ENCODE peak calls at places on chromosomes 2 and 18, in seven cellular contexts. O is NB4, U is AG04450, C is left ventricle myocardium inferior, Z is astrocyte of the spinal cord, L is fibroblast of villous mesenchyme, V is fibroblast of pulmonary artery. T is an unnamed sample.

GRCh38 chr2:209426432-209426831 is 2.6 kb downstream of the MAP2 start:
- DNase-seq in V (peak), U (no peak), C (no peak), Z (peak), O (no peak), L (peak), T (peak)

GRCh38 chr2:169260246-169260645 is 102.1 kb downstream of the LRP2 start:
- DNase-seq in O (peak), L (no peak), U (no peak), V (no peak), C (no peak), Z (no peak), T (no peak)

GRCh38 chr2:227052879-227053278 is 111.1 kb downstream of the COL4A4 start:
- DNase-seq in O (no peak), L (no peak), Z (no peak), C (no peak), U (no peak), V (no peak), T (no peak)

GRCh38 chr2:143171817-143172216 is 42.6 kb downstream of the ARHGAP15 start:
- DNase-seq in O (no peak), U (no peak), V (peak), L (peak), Z (no peak), C (no peak), T (no peak)

GRCh38 chr2:104690255-104690999 is 163.5 kb upstream of the POU3F3 start:
- DNase-seq in V (peak), O (no peak), U (no peak), C (no peak), L (no peak), Z (no peak), T (peak)

GRCh38 chr2:239202343-239202742 is 198.5 kb downstream of the HDAC4 start:
- DNase-seq in V (no peak), U (no peak), L (no peak), O (no peak), C (no peak), Z (no peak), T (no peak)

GRCh38 chr2:234917245-234917975 is 34.4 kb upstream of the SH3BP4 start:
- DNase-seq in L (peak), Z (no peak), U (no peak), C (no peak), O (no peak), V (peak), T (no peak)

GRCh38 chr2:202035089-202035940 is 1.7 kb downstream of the FZD7 start:
- DNase-seq in U (no peak), Z (peak), O (no peak), V (peak), C (peak), L (peak), T (no peak)

GRCh38 chr2:240556553-240557100 is 1.2 kb downstream of the ANKMY1 start:
- DNase-seq in U (no peak), C (no peak), V (peak), O (peak), L (peak), Z (no peak), T (no peak)

GRCh38 chr2:71535526-71535925 is 82.2 kb downstream of the DYSF start:
- DNase-seq in O (no peak), U (no peak), L (no peak), V (no peak), C (no peak), Z (no peak), T (no peak)

GRCh38 chr2:109110185-109110584 is 18.8 kb upstream of the SH3RF3 start:
- DNase-seq in L (no peak), O (no peak), U (no peak), V (no peak), C (no peak), Z (no peak), T (no peak)

GRCh38 chr2:27907547-27907946 is 17.0 kb downstream of the BABAM2 start:
- DNase-seq in C (no peak), V (no peak), L (no peak), O (no peak), U (no peak), Z (no peak), T (no peak)

GRCh38 chr2:46273919-46274318 is 23.3 kb upstream of the EPAS1 start:
- DNase-seq in C (no peak), O (no peak), L (no peak), V (no peak), U (no peak), Z (no peak), T (no peak)

GRCh38 chr18:49690307-49690706 is 123.0 kb downstream of the ACAA2 start:
- DNase-seq in V (peak), O (peak), Z (peak), L (peak), C (no peak), U (peak), T (peak)

GRCh38 chr2:215238485-215239098 is 73.3 kb upstream of the ATIC start:
- DNase-seq in L (peak), C (no peak), Z (no peak), O (peak), V (peak), U (no peak), T (no peak)

GRCh38 chr2:240339411-240340360 is 95.8 kb upstream of the GPC1 start:
- DNase-seq in C (no peak), L (no peak), O (no peak), V (no peak), U (no peak), Z (no peak), T (no peak)

GRCh38 chr18:42719221-42719620 is 396.3 kb downstream of the RIT2 start:
- DNase-seq in Z (no peak), U (no peak), C (no peak), L (no peak), V (no peak), O (no peak), T (no peak)

GRCh38 chr2:72953976-72954375 is 36.7 kb downstream of the EMX1 start:
- DNase-seq in O (peak), U (no peak), C (no peak), L (no peak), V (no peak), Z (no peak), T (no peak)

GRCh38 chr2:31522742-31523141 is 58.0 kb downstream of the SRD5A2 start:
- DNase-seq in V (no peak), U (no peak), Z (peak), L (no peak), O (no peak), C (no peak), T (peak)

GRCh38 chr2:216830346-216830745 is 29.5 kb downstream of the TNP1 start:
- DNase-seq in L (no peak), Z (no peak), C (no peak), U (no peak), V (no peak), O (no peak), T (no peak)

GRCh38 chr2:64090264-64090663 is 54.0 kb downstream of the PELI1 start:
- DNase-seq in Z (no peak), U (no peak), L (no peak), O (no peak), C (no peak), V (no peak), T (no peak)

GRCh38 chr2:237530472-237531433 is 35.6 kb upstream of the PRLH start:
- DNase-seq in C (no peak), V (no peak), O (peak), L (no peak), U (no peak), Z (no peak), T (no peak)

GRCh38 chr18:63264871-63265270 is 54.7 kb downstream of the BCL2 start:
- DNase-seq in Z (no peak), V (no peak), U (no peak), L (no peak), C (no peak), O (no peak), T (no peak)

GRCh38 chr2:72153026-72153791 is 5.5 kb upstream of the CYP26B1 start:
- DNase-seq in Z (no peak), C (no peak), O (no peak), V (no peak), U (no peak), L (no peak), T (no peak)

GRCh38 chr2:31302940-31303563 is 69.1 kb downstream of the EHD3 start:
- DNase-seq in O (no peak), C (peak), L (no peak), V (no peak), U (no peak), Z (no peak), T (no peak)

GRCh38 chr2:169221745-169222369 is 140.5 kb downstream of the LRP2 start:
- DNase-seq in Z (peak), C (no peak), V (peak), L (no peak), U (no peak), O (peak), T (peak)

GRCh38 chr2:240121190-240121589 is 14.9 kb downstream of the COPS9 start:
- DNase-seq in U (no peak), O (no peak), Z (no peak), V (no peak), C (no peak), L (no peak), T (no peak)

GRCh38 chr2:15943378-15943851 is 3.1 kb downstream of the MYCN start:
- DNase-seq in C (peak), V (no peak), U (no peak), L (no peak), Z (no peak), O (peak), T (no peak)

GRCh38 chr18:74633652-74634352 is 36.1 kb downstream of the ZNF407 start:
- DNase-seq in O (no peak), Z (peak), V (no peak), L (no peak), C (no peak), U (no peak), T (no peak)

GRCh38 chr18:46199515-46200147 is 95.4 kb downstream of the HAUS1 start:
- DNase-seq in O (no peak), U (peak), C (no peak), V (peak), L (peak), Z (peak), T (peak)

GRCh38 chr2:8549273-8549922 is 132.5 kb upstream of the ID2 start:
- DNase-seq in V (no peak), C (peak), Z (no peak), L (no peak), U (no peak), O (no peak), T (no peak)

DNA sequence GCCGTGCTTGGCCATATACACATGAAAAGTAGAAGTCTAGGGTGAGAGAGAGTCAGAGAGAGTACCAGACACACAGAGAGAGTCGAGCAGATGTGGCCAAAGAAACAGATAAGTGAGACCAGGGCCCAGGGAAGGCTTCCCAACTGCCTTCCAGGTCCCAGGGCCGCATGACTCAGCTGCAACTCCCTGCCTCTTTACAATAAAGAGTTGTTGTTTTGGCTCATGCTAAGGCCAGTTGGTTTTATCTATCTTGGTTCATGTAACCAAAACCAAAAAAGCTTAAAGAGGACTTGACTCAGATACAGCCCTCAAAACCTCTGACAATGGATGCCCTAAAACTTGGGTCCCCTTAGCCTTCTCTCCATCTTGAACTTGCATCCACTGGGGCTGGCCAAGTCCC is 36.9 kb downstream of the REEP1 start:
- DNase-seq in Z (no peak), V (no peak), U (no peak), C (no peak), L (no peak), O (no peak), T (no peak)
- H3K4me3 ChIP-seq in Z (no peak), V (no peak), U (no peak), C (no peak), L (no peak), O (no peak), T (no peak)

GRCh38 chr2:171965238-171965637 is 34.5 kb upstream of the METAP1D start:
- DNase-seq in O (no peak), Z (no peak), L (no peak), V (no peak), C (no peak), U (no peak), T (no peak)
- H3K4me3 ChIP-seq in O (no peak), Z (no peak), L (no peak), V (no peak), C (no peak), U (no peak), T (no peak)

DNA sequence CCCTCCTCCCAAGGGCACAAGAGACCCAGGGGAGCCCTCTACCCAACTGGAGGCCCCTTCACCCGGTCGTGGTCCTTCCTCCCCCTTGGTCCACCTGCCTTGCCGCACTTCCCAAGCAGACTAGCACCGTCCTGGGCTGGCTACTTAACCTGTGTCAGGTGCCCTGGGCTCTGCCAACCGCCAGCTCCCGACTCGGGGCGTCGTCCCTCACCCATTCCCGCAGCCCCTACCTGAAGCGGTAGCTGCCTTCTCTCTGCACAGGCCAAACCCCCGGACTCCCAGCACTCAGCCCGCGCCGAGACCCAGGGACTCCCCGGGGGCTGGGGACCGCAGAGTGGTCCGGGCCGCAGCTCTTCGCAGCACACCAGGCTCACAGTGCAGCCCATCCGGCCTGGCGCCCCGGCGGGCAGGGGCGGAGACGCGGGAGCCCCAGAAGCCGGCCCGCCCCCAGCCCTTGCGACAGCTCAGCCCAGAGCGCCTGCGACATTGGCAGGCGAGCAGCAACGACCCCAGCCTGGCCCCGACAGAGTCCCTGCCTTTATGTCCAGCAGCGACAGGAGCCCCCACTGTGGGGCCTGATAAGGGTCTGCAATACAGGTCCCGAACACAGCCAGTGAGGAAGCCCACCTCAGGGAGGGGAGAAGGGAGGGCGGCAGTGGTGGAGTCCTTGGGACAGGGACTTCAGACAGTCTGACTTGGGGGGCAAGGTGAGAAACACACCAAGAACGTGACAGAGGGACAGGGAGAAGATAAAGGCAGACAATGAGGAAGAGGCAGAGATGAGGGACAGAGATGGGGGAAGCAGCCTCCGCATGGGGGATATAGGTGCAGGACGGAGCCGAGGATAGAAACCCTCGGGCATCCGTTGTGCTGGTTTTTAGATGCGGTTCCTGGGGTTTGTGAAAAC is 31.0 kb upstream of the TNS1 start:
- DNase-seq in U (no peak), O (peak), Z (no peak), V (no peak), C (no peak), L (no peak), T (no peak)
- H3K4me3 ChIP-seq in U (no peak), O (peak), Z (no peak), V (no peak), C (peak), L (no peak), T (no peak)

DNA sequence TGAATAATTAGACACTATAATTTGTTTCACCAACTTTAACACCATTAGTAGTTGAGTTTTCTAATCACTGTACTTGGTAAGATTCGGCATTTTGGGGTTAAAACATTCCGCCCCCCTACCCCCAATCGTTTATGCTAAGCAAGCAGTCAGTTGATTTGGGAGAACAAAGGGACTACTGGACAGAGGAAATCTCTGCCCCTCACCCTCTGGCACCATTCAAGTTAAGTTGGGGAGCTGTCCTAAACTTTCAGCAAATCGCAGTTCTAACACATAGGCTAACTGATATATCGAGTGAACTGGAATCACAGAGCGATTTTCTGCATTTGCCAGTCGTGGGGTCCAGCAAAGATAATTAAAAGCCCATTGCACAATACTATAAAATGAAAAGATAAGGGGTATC is 5.6 kb downstream of the KLF7 start:
- DNase-seq in L (no peak), O (no peak), Z (peak), C (no peak), U (no peak), V (peak), T (no peak)
- H3K4me3 ChIP-seq in L (no peak), O (no peak), Z (no peak), C (no peak), U (no peak), V (no peak), T (no peak)

GRCh38 chr2:68767031-68767961 is 32.7 kb downstream of the ARHGAP25 start:
- DNase-seq in V (no peak), O (peak), L (no peak), U (no peak), C (no peak), Z (no peak), T (no peak)

GRCh38 chr2:68765739-68766377 is 31.2 kb downstream of the ARHGAP25 start:
- DNase-seq in C (no peak), O (peak), V (peak), L (peak), U (no peak), Z (peak), T (no peak)

GRCh38 chr2:68767996-68768395 is 33.4 kb downstream of the ARHGAP25 start:
- DNase-seq in V (no peak), O (no peak), L (no peak), Z (no peak), C (no peak), U (no peak), T (no peak)

GRCh38 chr2:68764781-68765385 is 30.3 kb downstream of the ARHGAP25 start:
- DNase-seq in L (peak), O (peak), Z (no peak), U (peak), C (no peak), V (peak), T (no peak)

GRCh38 chr2:68766378-68766845 is 31.8 kb downstream of the ARHGAP25 start:
- DNase-seq in L (peak), C (peak), U (no peak), O (peak), V (peak), Z (no peak), T (no peak)
- H3K4me3 ChIP-seq in L (no peak), C (no peak), U (no peak), O (peak), V (no peak), Z (no peak), T (no peak)

DNA sequence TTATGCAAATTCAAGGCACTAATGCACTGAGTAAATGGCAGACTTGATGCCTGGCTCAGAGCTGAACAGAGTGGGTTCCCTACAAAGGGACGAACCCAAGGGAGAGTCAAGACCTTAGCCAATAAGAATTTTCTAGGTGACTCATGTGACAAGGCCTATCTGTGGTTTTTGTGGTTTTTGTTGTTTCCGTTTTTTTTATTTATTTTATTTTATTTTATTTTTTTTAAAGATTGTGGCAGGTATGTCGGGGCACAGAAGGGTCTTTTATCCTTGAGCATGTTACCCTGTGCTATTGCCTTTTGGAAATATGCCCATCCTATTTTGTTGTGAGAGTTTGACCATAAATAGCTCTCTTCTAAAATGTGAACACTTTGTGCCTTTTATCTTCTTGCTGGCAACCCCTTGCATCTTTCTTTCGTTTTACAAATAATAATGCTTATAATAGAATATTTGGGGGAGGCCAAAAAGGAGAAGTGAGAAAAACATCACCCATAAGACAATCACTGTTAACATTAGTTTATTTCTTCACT is 113.4 kb upstream of the AQP4 start:
- DNase-seq in V (no peak), C (no peak), Z (no peak), U (no peak), L (no peak), O (peak), T (no peak)
- H3K4me3 ChIP-seq in V (no peak), C (no peak), Z (no peak), U (no peak), L (no peak), O (no peak), T (no peak)

GRCh38 chr2:197454923-197455322 is 1.6 kb downstream of the COQ10B start:
- DNase-seq in Z (no peak), L (no peak), C (no peak), U (no peak), O (no peak), V (no peak), T (no peak)
- H3K4me3 ChIP-seq in Z (peak), L (peak), C (peak), U (peak), O (peak), V (peak), T (peak)

GRCh38 chr2:20073462-20073861 is 22.0 kb upstream of the LAPTM4A start:
- DNase-seq in U (no peak), L (no peak), V (no peak), Z (no peak), C (no peak), O (no peak), T (no peak)

GRCh38 chr2:20071397-20072383 is 20.3 kb upstream of the LAPTM4A start:
- DNase-seq in O (no peak), L (peak), V (peak), Z (peak), U (peak), C (peak), T (peak)

GRCh38 chr2:20074001-20074648 is 22.7 kb upstream of the LAPTM4A start:
- DNase-seq in L (no peak), U (no peak), O (no peak), C (no peak), V (peak), Z (no peak), T (no peak)

GRCh38 chr2:20074901-20075300 is 23.5 kb upstream of the LAPTM4A start:
- DNase-seq in U (no peak), O (no peak), C (no peak), L (no peak), Z (no peak), V (no peak), T (no peak)

DNA sequence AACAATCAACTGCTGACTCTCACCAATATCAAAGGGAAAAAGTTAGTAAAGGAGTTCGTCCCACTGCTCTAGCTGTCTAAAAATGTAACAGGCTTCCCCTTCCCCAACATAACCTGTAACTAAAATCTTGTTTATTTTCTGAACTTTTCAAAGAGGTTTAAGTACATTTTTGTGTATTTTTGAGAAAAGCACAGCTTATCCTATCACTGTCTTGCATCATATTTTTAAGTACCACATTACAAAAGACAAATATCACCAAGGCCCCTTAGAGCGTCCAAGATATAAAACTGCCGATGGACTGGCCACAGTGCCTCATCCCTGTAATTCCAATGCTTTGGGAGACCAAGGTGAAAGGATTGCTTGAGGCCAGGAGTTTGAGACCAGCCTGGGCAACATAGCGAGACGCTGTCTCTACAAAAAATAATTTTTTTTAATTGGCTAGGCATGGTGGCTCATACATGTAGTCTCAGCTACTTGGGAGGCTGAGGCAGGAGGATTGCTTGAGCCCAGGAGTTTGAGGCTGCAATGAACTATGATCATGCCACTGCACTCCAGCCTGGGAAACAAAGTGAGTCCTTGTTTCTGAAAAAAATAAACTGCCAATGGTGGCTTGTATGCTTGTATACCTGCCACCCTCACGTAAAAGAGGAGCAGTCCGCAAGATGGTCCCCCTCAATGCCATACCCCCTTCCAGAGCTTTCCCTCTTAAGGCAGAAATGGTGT is 21.2 kb upstream of the LAPTM4A start:
- DNase-seq in V (peak), U (no peak), L (peak), O (no peak), Z (no peak), C (no peak), T (no peak)
- H3K4me3 ChIP-seq in V (no peak), U (no peak), L (peak), O (no peak), Z (no peak), C (peak), T (no peak)